ENCODE peak calls at places on chromosomes 2 and 18, in six cellular contexts. O is coronary artery, J is ovary, H is glutamatergic neuron, M is Caco-2, F is psoas muscle. G is an unnamed sample.

GRCh38 chr2:220696280-220696669 is 875.8 kb downstream of the EPHA4 start:
- DNase-seq in O (no peak), F (no peak), H (no peak), M (no peak), J (no peak), G (no peak)

GRCh38 chr2:96510931-96511595 is 5.9 kb upstream of the NEURL3 start:
- DNase-seq in F (no peak), J (no peak), O (peak; percentile 63), H (no peak), M (no peak), G (no peak)

GRCh38 chr2:147165682-147166081 is 679.1 kb upstream of the ACVR2A start:
- DNase-seq in M (no peak), J (no peak), F (no peak), H (no peak), O (no peak), G (no peak)

GRCh38 chr2:216989335-216990129 is 129.7 kb upstream of the TNP1 start:
- DNase-seq in O (no peak), H (no peak), F (no peak), J (no peak), M (no peak), G (no peak)

GRCh38 chr2:159677654-159678053 is 34.7 kb upstream of the MARCHF7 start:
- DNase-seq in H (no peak), O (no peak), M (no peak), F (no peak), J (no peak), G (no peak)

GRCh38 chr2:207095963-207096362 is 69.8 kb downstream of the KLF7 start:
- DNase-seq in O (no peak), M (no peak), J (no peak), H (no peak), F (no peak), G (no peak)

GRCh38 chr2:120539937-120540718 is 194.2 kb downstream of the INHBB start:
- DNase-seq in F (peak; percentile 96), M (peak; percentile 72), O (peak; percentile 94), J (no peak), H (peak; percentile 39), G (no peak)

GRCh38 chr2:212538156-212539144 is at the start of gene ERBB4:
- DNase-seq in F (peak; percentile 63), J (no peak), H (peak; percentile 16), O (peak; percentile 74), M (no peak), G (peak; percentile 18)

GRCh38 chr2:84302513-84303412 is 156.3 kb downstream of the SUCLG1 start:
- DNase-seq in O (no peak), H (peak; percentile 55), F (no peak), J (no peak), M (peak; percentile 66), G (peak; percentile 63)

GRCh38 chr18:35171315-35171987 is 69.4 kb upstream of the ZNF397 start:
- DNase-seq in J (no peak), H (no peak), F (no peak), O (no peak), M (no peak), G (no peak)

GRCh38 chr2:172877826-172878225 is 142.2 kb downstream of the RAPGEF4 start:
- DNase-seq in O (no peak), J (no peak), M (no peak), H (no peak), F (no peak), G (no peak)

GRCh38 chr2:212892193-212892592 is 259.2 kb downstream of the IKZF2 start:
- DNase-seq in J (no peak), F (no peak), O (no peak), H (no peak), M (no peak), G (peak; percentile 28)

GRCh38 chr2:135798762-135799161 is 38.2 kb downstream of the LCT start:
- DNase-seq in J (no peak), O (no peak), M (no peak), F (no peak), H (no peak), G (no peak)

GRCh38 chr18:58787750-58788149 is 76.9 kb upstream of the ZNF532 start:
- DNase-seq in F (no peak), M (no peak), H (no peak), J (no peak), O (no peak), G (no peak)

GRCh38 chr2:9767656-9768281 is 75.5 kb upstream of the TAF1B start:
- DNase-seq in O (no peak), M (no peak), F (no peak), H (no peak), J (no peak), G (no peak)

GRCh38 chr2:9770308-9771100 is 72.8 kb upstream of the TAF1B start:
- DNase-seq in F (peak; percentile 78), H (peak; percentile 78), O (peak; percentile 74), J (peak; percentile 55), M (peak; percentile 73), G (peak; percentile 76)

GRCh38 chr2:9770006-9770307 is 73.3 kb upstream of the TAF1B start:
- DNase-seq in J (no peak), F (no peak), M (no peak), O (no peak), H (no peak), G (no peak)

GRCh38 chr2:9769171-9770005 is 73.9 kb upstream of the TAF1B start:
- DNase-seq in H (peak; percentile 65), O (no peak), F (no peak), M (no peak), J (no peak), G (no peak)

GRCh38 chr2:9768388-9768787 is 74.9 kb upstream of the TAF1B start:
- DNase-seq in J (no peak), O (no peak), M (no peak), F (no peak), H (peak; percentile 75), G (peak; percentile 67)
- TF ChIP-seq CTCF in J (no peak), O (no peak), M (peak; percentile 11), F (peak; percentile 40), H (no peak), G (peak; percentile 23)

GRCh38 chr18:74654637-74655036 is 57.0 kb downstream of the ZNF407 start:
- DNase-seq in J (no peak), M (no peak), F (no peak), O (no peak), H (no peak), G (no peak)
- TF ChIP-seq CTCF in J (no peak), M (no peak), F (no peak), O (no peak), H (no peak), G (no peak)

GRCh38 chr18:44818148-44818547 is 137.5 kb downstream of the SETBP1 start:
- DNase-seq in H (no peak), M (no peak), F (no peak), O (no peak), J (no peak), G (no peak)
- TF ChIP-seq CTCF in H (no peak), M (no peak), F (no peak), O (no peak), J (no peak), G (no peak)

GRCh38 chr2:208466133-208466919 is 59.7 kb downstream of the PTH2R start:
- DNase-seq in M (peak; percentile 54), F (no peak), O (no peak), J (no peak), H (peak; percentile 41), G (peak; percentile 62)
- TF ChIP-seq CTCF in M (peak; percentile 71), F (peak; percentile 38), O (no peak), J (no peak), H (peak; percentile 71), G (peak; percentile 81)

GRCh38 chr18:55338955-55339662 is 248.9 kb downstream of the TCF4 start:
- DNase-seq in O (no peak), J (no peak), F (no peak), M (no peak), H (no peak), G (no peak)
- TF ChIP-seq CTCF in O (no peak), J (no peak), F (no peak), M (no peak), H (no peak), G (no peak)

DNA sequence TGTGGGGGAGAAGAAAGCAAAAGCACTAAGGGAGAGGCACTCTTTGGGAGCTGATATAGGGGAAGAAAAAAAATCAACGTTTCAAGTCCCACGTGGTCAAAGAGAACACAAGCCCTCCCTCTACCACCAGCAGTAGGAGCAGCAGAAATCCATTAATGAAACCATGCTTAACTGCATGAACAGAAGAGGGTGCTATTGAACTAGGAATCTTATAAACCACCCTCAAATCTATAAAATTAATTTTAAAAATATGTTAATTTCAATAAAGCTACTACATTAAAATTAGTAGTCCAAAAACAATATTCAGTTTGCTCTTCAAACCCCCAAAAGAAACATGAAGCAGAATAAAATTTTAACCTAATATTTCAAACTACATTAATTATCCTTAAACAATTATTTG is 147.8 kb downstream of the TMEM18 start:
- DNase-seq in F (no peak), M (no peak), J (no peak), O (no peak), H (no peak), G (no peak)
- TF ChIP-seq CTCF in F (no peak), M (peak; percentile 14), J (no peak), O (no peak), H (peak; percentile 44), G (peak; percentile 48)

GRCh38 chr2:6773007-6773693 is 92.6 kb downstream of the CMPK2 start:
- DNase-seq in O (no peak), M (peak; percentile 58), F (peak; percentile 69), J (no peak), H (peak; percentile 92), G (peak; percentile 87)
- TF ChIP-seq CTCF in O (peak; percentile 53), M (peak; percentile 91), F (peak; percentile 97), J (peak; percentile 29), H (peak; percentile 99), G (peak; percentile 93)

GRCh38 chr2:239762106-239762505 is 263.0 kb downstream of the NDUFA10 start:
- DNase-seq in O (no peak), F (no peak), J (no peak), H (no peak), M (peak; percentile 3), G (no peak)

GRCh38 chr2:239765076-239765845 is 259.9 kb downstream of the NDUFA10 start:
- DNase-seq in H (no peak), O (no peak), F (peak; percentile 27), M (peak; percentile 15), J (no peak), G (no peak)

GRCh38 chr2:239765911-239766310 is 259.2 kb downstream of the NDUFA10 start:
- DNase-seq in F (peak; percentile 19), J (no peak), O (no peak), H (no peak), M (peak; percentile 1), G (no peak)

GRCh38 chr2:239762742-239763269 is 262.3 kb downstream of the NDUFA10 start:
- DNase-seq in J (no peak), O (no peak), M (peak; percentile 1), F (no peak), H (no peak), G (no peak)

DNA sequence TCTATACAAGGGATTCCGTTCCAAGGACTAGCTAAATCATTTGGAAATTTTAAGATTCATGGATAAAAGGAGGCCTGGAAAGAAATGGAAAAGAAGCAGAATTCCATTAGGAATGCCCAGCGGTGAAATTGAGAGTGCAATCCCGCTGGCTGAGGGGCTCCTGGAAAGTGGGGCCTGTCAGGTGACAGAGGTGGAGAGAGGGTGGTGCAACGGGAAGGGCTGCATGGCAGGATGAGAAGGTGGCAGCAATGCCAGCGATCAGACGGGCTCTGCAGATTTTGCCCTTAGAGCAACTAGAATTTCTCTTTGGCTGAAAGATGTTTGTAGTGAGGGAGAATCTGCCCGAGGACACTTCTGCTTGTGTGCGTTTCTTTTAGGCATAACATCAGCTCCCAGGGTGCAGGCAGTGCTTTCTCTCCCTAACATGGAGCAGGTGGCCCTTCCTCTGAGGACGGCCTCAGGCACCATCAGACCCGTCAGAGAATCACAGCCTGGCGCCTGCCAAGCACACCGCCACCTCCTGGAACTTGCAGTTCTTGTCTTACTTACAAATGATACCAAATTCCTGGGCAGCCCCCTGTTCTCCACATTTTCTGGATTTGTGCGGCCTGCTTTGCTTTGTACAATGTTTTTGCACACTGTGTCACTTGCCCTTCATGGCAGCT is 261.6 kb downstream of the NDUFA10 start:
- DNase-seq in M (peak; percentile 9), H (no peak), F (no peak), O (no peak), J (no peak), G (no peak)
- TF ChIP-seq CTCF in M (no peak), H (no peak), F (no peak), O (no peak), J (no peak), G (no peak)